ENCODE peak calls at places on chromosome 16, in six cellular contexts. One of them, this sample, is unnamed.

GRCh38 chr16:89380681-89381080 is 109.7 kb downstream of the ANKRD11 start:
- ATAC-seq in activated CD8-positive, alpha-beta memory T cell treated with anti-CD3 and anti-CD28 coated beads, Interleukin-2, amount 10 ng/mL, durations not matched to agents 7 days and 5 days: no peak
- ATAC-seq in activated T-helper 17 cell treated with anti-CD3 and anti-CD28 coated beads, Interleukin-2, amount 50 U/mL, for 72 hours: no peak
- ATAC-seq in pancreas: no peak
- ATAC-seq in left cardiac atrium: no peak
- ATAC-seq in HepG2: no peak
- ATAC-seq in this sample: no peak

GRCh38 chr16:70529051-70529777 is 5.6 kb downstream of the SF3B3 start:
- ATAC-seq in activated T-helper 17 cell treated with anti-CD3 and anti-CD28 coated beads, Interleukin-2, amount 50 U/mL, for 72 hours: no peak
- ATAC-seq in pancreas: no peak
- ATAC-seq in activated CD8-positive, alpha-beta memory T cell treated with anti-CD3 and anti-CD28 coated beads, Interleukin-2, amount 10 ng/mL, durations not matched to agents 7 days and 5 days: no peak
- ATAC-seq in HepG2: no peak
- ATAC-seq in left cardiac atrium: no peak
- ATAC-seq in this sample: no peak

GRCh38 chr16:85639529-85640253 is 26.6 kb downstream of the GSE1 start:
- ATAC-seq in HepG2: no peak
- ATAC-seq in pancreas: peak; percentile 49
- ATAC-seq in left cardiac atrium: peak; percentile 82
- ATAC-seq in activated T-helper 17 cell treated with anti-CD3 and anti-CD28 coated beads, Interleukin-2, amount 50 U/mL, for 72 hours: no peak
- ATAC-seq in activated CD8-positive, alpha-beta memory T cell treated with anti-CD3 and anti-CD28 coated beads, Interleukin-2, amount 10 ng/mL, durations not matched to agents 7 days and 5 days: no peak
- ATAC-seq in this sample: peak; percentile 22

GRCh38 chr16:78303946-78304345 is 204.5 kb downstream of the WWOX start:
- ATAC-seq in left cardiac atrium: no peak
- ATAC-seq in activated CD8-positive, alpha-beta memory T cell treated with anti-CD3 and anti-CD28 coated beads, Interleukin-2, amount 10 ng/mL, durations not matched to agents 7 days and 5 days: no peak
- ATAC-seq in activated T-helper 17 cell treated with anti-CD3 and anti-CD28 coated beads, Interleukin-2, amount 50 U/mL, for 72 hours: no peak
- ATAC-seq in HepG2: no peak
- ATAC-seq in pancreas: no peak
- ATAC-seq in this sample: peak; percentile 63

GRCh38 chr16:49800441-49800840 is 55.5 kb downstream of the ZNF423 start:
- ATAC-seq in activated T-helper 17 cell treated with anti-CD3 and anti-CD28 coated beads, Interleukin-2, amount 50 U/mL, for 72 hours: no peak
- ATAC-seq in pancreas: no peak
- ATAC-seq in left cardiac atrium: no peak
- ATAC-seq in HepG2: no peak
- ATAC-seq in activated CD8-positive, alpha-beta memory T cell treated with anti-CD3 and anti-CD28 coated beads, Interleukin-2, amount 10 ng/mL, durations not matched to agents 7 days and 5 days: no peak
- ATAC-seq in this sample: no peak

GRCh38 chr16:11276143-11276879 is at the start of gene PRM2:
- ATAC-seq in pancreas: no peak
- ATAC-seq in left cardiac atrium: no peak
- ATAC-seq in HepG2: no peak
- ATAC-seq in activated CD8-positive, alpha-beta memory T cell treated with anti-CD3 and anti-CD28 coated beads, Interleukin-2, amount 10 ng/mL, durations not matched to agents 7 days and 5 days: no peak
- ATAC-seq in activated T-helper 17 cell treated with anti-CD3 and anti-CD28 coated beads, Interleukin-2, amount 50 U/mL, for 72 hours: no peak
- ATAC-seq in this sample: no peak

GRCh38 chr16:23941963-23942564 is 106.3 kb downstream of the PRKCB start:
- ATAC-seq in HepG2: no peak
- ATAC-seq in activated T-helper 17 cell treated with anti-CD3 and anti-CD28 coated beads, Interleukin-2, amount 50 U/mL, for 72 hours: no peak
- ATAC-seq in activated CD8-positive, alpha-beta memory T cell treated with anti-CD3 and anti-CD28 coated beads, Interleukin-2, amount 10 ng/mL, durations not matched to agents 7 days and 5 days: no peak
- ATAC-seq in pancreas: no peak
- ATAC-seq in left cardiac atrium: no peak
- ATAC-seq in this sample: no peak

GRCh38 chr16:13503960-13504635 is 415.9 kb upstream of the ERCC4 start:
- ATAC-seq in pancreas: no peak
- ATAC-seq in activated T-helper 17 cell treated with anti-CD3 and anti-CD28 coated beads, Interleukin-2, amount 50 U/mL, for 72 hours: no peak
- ATAC-seq in left cardiac atrium: no peak
- ATAC-seq in activated CD8-positive, alpha-beta memory T cell treated with anti-CD3 and anti-CD28 coated beads, Interleukin-2, amount 10 ng/mL, durations not matched to agents 7 days and 5 days: no peak
- ATAC-seq in HepG2: no peak
- ATAC-seq in this sample: no peak

GRCh38 chr16:28524544-28525179 is 14.1 kb downstream of the NUPR1 start:
- ATAC-seq in activated T-helper 17 cell treated with anti-CD3 and anti-CD28 coated beads, Interleukin-2, amount 50 U/mL, for 72 hours: peak; percentile 67
- ATAC-seq in pancreas: no peak
- ATAC-seq in left cardiac atrium: peak; percentile 51
- ATAC-seq in HepG2: no peak
- ATAC-seq in activated CD8-positive, alpha-beta memory T cell treated with anti-CD3 and anti-CD28 coated beads, Interleukin-2, amount 10 ng/mL, durations not matched to agents 7 days and 5 days: peak; percentile 49
- ATAC-seq in this sample: no peak

GRCh38 chr16:73565925-73566324 is 518.0 kb upstream of the ZFHX3 start:
- ATAC-seq in HepG2: no peak
- ATAC-seq in left cardiac atrium: no peak
- ATAC-seq in activated CD8-positive, alpha-beta memory T cell treated with anti-CD3 and anti-CD28 coated beads, Interleukin-2, amount 10 ng/mL, durations not matched to agents 7 days and 5 days: no peak
- ATAC-seq in activated T-helper 17 cell treated with anti-CD3 and anti-CD28 coated beads, Interleukin-2, amount 50 U/mL, for 72 hours: no peak
- ATAC-seq in pancreas: no peak
- ATAC-seq in this sample: no peak

GRCh38 chr16:87939562-87940423 is 3.5 kb upstream of the CA5A start:
- ATAC-seq in activated CD8-positive, alpha-beta memory T cell treated with anti-CD3 and anti-CD28 coated beads, Interleukin-2, amount 10 ng/mL, durations not matched to agents 7 days and 5 days: no peak
- ATAC-seq in activated T-helper 17 cell treated with anti-CD3 and anti-CD28 coated beads, Interleukin-2, amount 50 U/mL, for 72 hours: no peak
- ATAC-seq in pancreas: no peak
- ATAC-seq in left cardiac atrium: no peak
- ATAC-seq in HepG2: no peak
- ATAC-seq in this sample: no peak

GRCh38 chr16:88463411-88463810 is 10.3 kb downstream of the ZFPM1 start:
- ATAC-seq in pancreas: no peak
- ATAC-seq in HepG2: no peak
- ATAC-seq in activated T-helper 17 cell treated with anti-CD3 and anti-CD28 coated beads, Interleukin-2, amount 50 U/mL, for 72 hours: no peak
- ATAC-seq in activated CD8-positive, alpha-beta memory T cell treated with anti-CD3 and anti-CD28 coated beads, Interleukin-2, amount 10 ng/mL, durations not matched to agents 7 days and 5 days: no peak
- ATAC-seq in left cardiac atrium: no peak
- ATAC-seq in this sample: no peak

GRCh38 chr16:10318798-10319500 is 66.9 kb upstream of the ATF7IP2 start:
- ATAC-seq in HepG2: peak; percentile 77
- ATAC-seq in activated T-helper 17 cell treated with anti-CD3 and anti-CD28 coated beads, Interleukin-2, amount 50 U/mL, for 72 hours: no peak
- ATAC-seq in activated CD8-positive, alpha-beta memory T cell treated with anti-CD3 and anti-CD28 coated beads, Interleukin-2, amount 10 ng/mL, durations not matched to agents 7 days and 5 days: peak; percentile 33
- ATAC-seq in pancreas: no peak
- ATAC-seq in left cardiac atrium: no peak
- ATAC-seq in this sample: no peak

GRCh38 chr16:71528863-71529262 is 2.6 kb downstream of the CHST4 start:
- ATAC-seq in activated CD8-positive, alpha-beta memory T cell treated with anti-CD3 and anti-CD28 coated beads, Interleukin-2, amount 10 ng/mL, durations not matched to agents 7 days and 5 days: no peak
- ATAC-seq in left cardiac atrium: no peak
- ATAC-seq in pancreas: no peak
- ATAC-seq in HepG2: no peak
- ATAC-seq in activated T-helper 17 cell treated with anti-CD3 and anti-CD28 coated beads, Interleukin-2, amount 50 U/mL, for 72 hours: no peak
- ATAC-seq in this sample: no peak

GRCh38 chr16:57941016-57941656 is 29.8 kb downstream of the CNGB1 start:
- ATAC-seq in pancreas: peak; percentile 81
- ATAC-seq in HepG2: no peak
- ATAC-seq in left cardiac atrium: no peak
- ATAC-seq in activated CD8-positive, alpha-beta memory T cell treated with anti-CD3 and anti-CD28 coated beads, Interleukin-2, amount 10 ng/mL, durations not matched to agents 7 days and 5 days: no peak
- ATAC-seq in activated T-helper 17 cell treated with anti-CD3 and anti-CD28 coated beads, Interleukin-2, amount 50 U/mL, for 72 hours: no peak
- ATAC-seq in this sample: no peak

GRCh38 chr16:74591914-74592650 is 14.8 kb downstream of the GLG1 start:
- ATAC-seq in pancreas: no peak
- ATAC-seq in HepG2: no peak
- ATAC-seq in left cardiac atrium: no peak
- ATAC-seq in activated T-helper 17 cell treated with anti-CD3 and anti-CD28 coated beads, Interleukin-2, amount 50 U/mL, for 72 hours: no peak
- ATAC-seq in activated CD8-positive, alpha-beta memory T cell treated with anti-CD3 and anti-CD28 coated beads, Interleukin-2, amount 10 ng/mL, durations not matched to agents 7 days and 5 days: no peak
- ATAC-seq in this sample: no peak

GRCh38 chr16:8697965-8698364 is 23.5 kb downstream of the ABAT start:
- ATAC-seq in HepG2: peak; percentile 75
- ATAC-seq in activated CD8-positive, alpha-beta memory T cell treated with anti-CD3 and anti-CD28 coated beads, Interleukin-2, amount 10 ng/mL, durations not matched to agents 7 days and 5 days: no peak
- ATAC-seq in left cardiac atrium: no peak
- ATAC-seq in pancreas: no peak
- ATAC-seq in activated T-helper 17 cell treated with anti-CD3 and anti-CD28 coated beads, Interleukin-2, amount 50 U/mL, for 72 hours: no peak
- ATAC-seq in this sample: no peak